ENCODE peak calls at places on chromosomes 5 and 9, in five cellular contexts. One of them, this sample, is unnamed. For H3K4me1, the result is how much of the 10 kb centered on the place peaks cover.

GRCh38 chr5:98638701-98639100 is 134.8 kb upstream of the RGMB start:
- DNase-seq in stomach: no peak
- DNase-seq in neuronal stem cell: no peak
- DNase-seq in lower lobe of right lung: no peak
- DNase-seq in HCT116: no peak
- DNase-seq in this sample: no peak

GRCh38 chr5:73693573-73694061 is 67.6 kb downstream of the ARHGEF28 start:
- DNase-seq in stomach: no peak
- DNase-seq in HCT116: no peak
- DNase-seq in lower lobe of right lung: no peak
- DNase-seq in neuronal stem cell: no peak
- DNase-seq in this sample: peak

GRCh38 chr5:1429066-1429465 is 16.2 kb downstream of the SLC6A3 start:
- DNase-seq in lower lobe of right lung: no peak
- DNase-seq in neuronal stem cell: no peak
- DNase-seq in stomach: peak
- DNase-seq in HCT116: no peak
- DNase-seq in this sample: no peak

GRCh38 chr5:54516051-54516645 is 1.4 kb upstream of the SNX18 start:
- DNase-seq in HCT116: no peak
- DNase-seq in lower lobe of right lung: no peak
- DNase-seq in stomach: no peak
- DNase-seq in neuronal stem cell: no peak
- DNase-seq in this sample: no peak

GRCh38 chr5:173178369-173178910 is 34.1 kb downstream of the BNIP1 start:
- DNase-seq in stomach: no peak
- DNase-seq in neuronal stem cell: no peak
- DNase-seq in lower lobe of right lung: no peak
- DNase-seq in HCT116: no peak
- DNase-seq in this sample: no peak

GRCh38 chr5:78509884-78510769 is 138.4 kb downstream of the LHFPL2 start:
- DNase-seq in stomach: peak
- DNase-seq in neuronal stem cell: no peak
- DNase-seq in HCT116: no peak
- DNase-seq in lower lobe of right lung: peak
- DNase-seq in this sample: no peak

GRCh38 chr5:453725-454481 is 10.9 kb downstream of the EXOC3 start:
- DNase-seq in lower lobe of right lung: no peak
- DNase-seq in HCT116: no peak
- DNase-seq in neuronal stem cell: no peak
- DNase-seq in stomach: no peak
- DNase-seq in this sample: no peak

GRCh38 chr5:10607666-10608442 is 44.0 kb downstream of the ANKRD33B start:
- DNase-seq in stomach: no peak
- DNase-seq in lower lobe of right lung: peak
- DNase-seq in neuronal stem cell: no peak
- DNase-seq in HCT116: no peak
- DNase-seq in this sample: no peak

GRCh38 chr9:106074006-106074405 is 379.7 kb downstream of the TMEM38B start:
- DNase-seq in HCT116: no peak
- DNase-seq in stomach: no peak
- DNase-seq in neuronal stem cell: no peak
- DNase-seq in lower lobe of right lung: no peak
- DNase-seq in this sample: no peak

GRCh38 chr5:117945261-117945660 is 1043.1 kb downstream of the DTWD2 start:
- DNase-seq in stomach: no peak
- DNase-seq in lower lobe of right lung: no peak
- DNase-seq in neuronal stem cell: no peak
- DNase-seq in HCT116: no peak
- DNase-seq in this sample: no peak
- H3K4me1 ChIP-seq in stomach: under half
- H3K4me1 ChIP-seq in lower lobe of right lung: under half
- H3K4me1 ChIP-seq in neuronal stem cell: under half
- H3K4me1 ChIP-seq in HCT116: under half
- H3K4me1 ChIP-seq in this sample: under half

GRCh38 chr9:37026936-37027581 is 7.0 kb downstream of the PAX5 start:
- DNase-seq in lower lobe of right lung: no peak
- DNase-seq in neuronal stem cell: no peak
- DNase-seq in stomach: no peak
- DNase-seq in HCT116: no peak
- DNase-seq in this sample: no peak
- H3K4me1 ChIP-seq in lower lobe of right lung: under half
- H3K4me1 ChIP-seq in neuronal stem cell: under half
- H3K4me1 ChIP-seq in stomach: half or more
- H3K4me1 ChIP-seq in HCT116: under half
- H3K4me1 ChIP-seq in this sample: under half

GRCh38 chr9:120926397-120926928 is at the start of gene TRAF1:
- DNase-seq in stomach: no peak
- DNase-seq in lower lobe of right lung: no peak
- DNase-seq in HCT116: no peak
- DNase-seq in neuronal stem cell: no peak
- DNase-seq in this sample: no peak
- H3K4me1 ChIP-seq in stomach: half or more
- H3K4me1 ChIP-seq in lower lobe of right lung: under half
- H3K4me1 ChIP-seq in HCT116: under half
- H3K4me1 ChIP-seq in neuronal stem cell: under half
- H3K4me1 ChIP-seq in this sample: under half

GRCh38 chr5:6765612-6766525 is 52.6 kb downstream of the TENT4A start:
- DNase-seq in HCT116: peak
- DNase-seq in stomach: peak
- DNase-seq in lower lobe of right lung: peak
- DNase-seq in neuronal stem cell: peak
- DNase-seq in this sample: peak
- H3K4me1 ChIP-seq in HCT116: under half
- H3K4me1 ChIP-seq in stomach: under half
- H3K4me1 ChIP-seq in lower lobe of right lung: under half
- H3K4me1 ChIP-seq in neuronal stem cell: under half
- H3K4me1 ChIP-seq in this sample: under half

GRCh38 chr5:177437623-177438022 is 9.0 kb upstream of the PRR7 start:
- DNase-seq in HCT116: no peak
- DNase-seq in neuronal stem cell: no peak
- DNase-seq in lower lobe of right lung: no peak
- DNase-seq in stomach: no peak
- DNase-seq in this sample: peak

GRCh38 chr5:177440211-177440989 is 6.2 kb upstream of the PRR7 start:
- DNase-seq in lower lobe of right lung: no peak
- DNase-seq in HCT116: no peak
- DNase-seq in stomach: no peak
- DNase-seq in neuronal stem cell: no peak
- DNase-seq in this sample: no peak

GRCh38 chr5:177435847-177436536 is 9.5 kb downstream of the GRK6 start:
- DNase-seq in lower lobe of right lung: no peak
- DNase-seq in neuronal stem cell: no peak
- DNase-seq in HCT116: no peak
- DNase-seq in stomach: no peak
- DNase-seq in this sample: no peak

GRCh38 chr5:177439518-177440053 is 7.0 kb upstream of the PRR7 start:
- DNase-seq in lower lobe of right lung: no peak
- DNase-seq in neuronal stem cell: no peak
- DNase-seq in stomach: no peak
- DNase-seq in HCT116: no peak
- DNase-seq in this sample: no peak

DNA sequence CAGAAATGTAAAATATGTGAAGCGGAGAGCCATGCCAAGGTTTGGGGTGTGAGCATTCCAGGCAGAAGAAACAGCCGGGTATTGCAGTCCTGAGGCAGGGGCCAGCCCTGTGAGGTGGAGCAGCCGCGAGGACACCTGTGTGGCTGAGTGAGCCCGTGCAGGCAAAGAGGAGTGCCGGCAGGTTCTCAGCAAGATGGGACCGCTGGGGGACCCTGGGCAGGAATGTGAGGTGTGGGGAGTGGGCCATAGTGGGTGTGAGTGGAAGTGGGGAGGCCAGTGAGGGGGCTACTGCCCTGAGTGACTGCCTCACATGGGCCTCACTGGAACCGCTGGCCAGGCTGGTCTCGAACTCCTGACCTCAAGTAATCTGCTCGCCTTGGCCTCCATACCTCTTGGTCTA is 8.1 kb upstream of the PRR7 start:
- DNase-seq in neuronal stem cell: no peak
- DNase-seq in lower lobe of right lung: no peak
- DNase-seq in HCT116: no peak
- DNase-seq in stomach: no peak
- DNase-seq in this sample: no peak
- H3K4me1 ChIP-seq in neuronal stem cell: under half
- H3K4me1 ChIP-seq in lower lobe of right lung: under half
- H3K4me1 ChIP-seq in HCT116: under half
- H3K4me1 ChIP-seq in stomach: under half
- H3K4me1 ChIP-seq in this sample: under half

DNA sequence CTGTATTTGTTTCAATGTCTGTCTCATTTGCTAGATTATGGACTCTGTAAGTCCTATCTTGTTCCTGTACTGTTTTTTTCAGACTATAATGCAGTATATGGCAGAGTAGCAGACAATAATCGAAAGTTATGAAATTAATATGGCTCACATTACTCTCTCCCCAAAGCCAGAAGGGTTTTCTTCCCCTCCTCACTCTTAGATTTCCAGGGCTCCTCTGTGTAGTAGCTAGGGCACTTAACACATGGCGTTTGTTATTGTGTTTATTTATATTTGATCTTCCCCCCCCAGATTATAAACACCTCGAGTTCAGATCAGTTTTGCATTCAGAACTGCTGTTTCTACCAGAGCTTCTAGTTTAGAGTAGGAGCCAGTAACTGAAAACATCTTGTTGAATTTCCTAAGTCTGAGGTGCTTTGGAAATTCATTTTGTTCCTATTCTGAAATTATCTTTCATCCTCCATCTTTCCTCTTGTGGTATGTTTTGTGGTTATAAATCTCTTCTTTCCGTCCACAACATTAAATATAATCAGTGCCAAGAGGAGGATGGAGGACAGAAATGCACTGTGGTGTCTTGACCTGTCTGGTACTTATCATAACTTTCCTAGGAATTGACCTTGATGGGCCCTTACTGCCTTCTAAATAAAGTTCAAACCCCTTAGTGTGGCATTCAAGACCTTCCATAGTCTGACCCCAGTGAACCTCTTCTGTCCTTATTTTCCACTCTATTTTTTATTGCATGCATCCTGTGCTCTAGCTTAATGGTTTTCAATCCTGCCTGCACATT is 27.0 kb downstream of the TLE4 start:
- DNase-seq in lower lobe of right lung: no peak
- DNase-seq in neuronal stem cell: no peak
- DNase-seq in HCT116: no peak
- DNase-seq in stomach: no peak
- DNase-seq in this sample: no peak
- H3K4me1 ChIP-seq in lower lobe of right lung: under half
- H3K4me1 ChIP-seq in neuronal stem cell: under half
- H3K4me1 ChIP-seq in HCT116: under half
- H3K4me1 ChIP-seq in stomach: under half
- H3K4me1 ChIP-seq in this sample: under half

GRCh38 chr9:77978086-77978781 is 53.4 kb downstream of the GNAQ start:
- DNase-seq in neuronal stem cell: no peak
- DNase-seq in HCT116: no peak
- DNase-seq in stomach: no peak
- DNase-seq in lower lobe of right lung: no peak
- DNase-seq in this sample: no peak
- H3K4me1 ChIP-seq in neuronal stem cell: under half
- H3K4me1 ChIP-seq in HCT116: under half
- H3K4me1 ChIP-seq in stomach: half or more
- H3K4me1 ChIP-seq in lower lobe of right lung: half or more
- H3K4me1 ChIP-seq in this sample: under half

GRCh38 chr9:136700309-136700708 is 12.1 kb upstream of the DIPK1B start:
- DNase-seq in lower lobe of right lung: no peak
- DNase-seq in HCT116: no peak
- DNase-seq in neuronal stem cell: no peak
- DNase-seq in stomach: no peak
- DNase-seq in this sample: no peak
- H3K4me1 ChIP-seq in lower lobe of right lung: under half
- H3K4me1 ChIP-seq in HCT116: under half
- H3K4me1 ChIP-seq in neuronal stem cell: under half
- H3K4me1 ChIP-seq in stomach: under half
- H3K4me1 ChIP-seq in this sample: under half

GRCh38 chr5:132483101-132483500 is 7.5 kb downstream of the IRF1 start:
- DNase-seq in HCT116: no peak
- DNase-seq in neuronal stem cell: no peak
- DNase-seq in lower lobe of right lung: no peak
- DNase-seq in stomach: peak
- DNase-seq in this sample: no peak
- H3K4me1 ChIP-seq in HCT116: under half
- H3K4me1 ChIP-seq in neuronal stem cell: under half
- H3K4me1 ChIP-seq in lower lobe of right lung: half or more
- H3K4me1 ChIP-seq in stomach: under half
- H3K4me1 ChIP-seq in this sample: under half